ENCODE peak calls at places on chromosomes 1 and 21, in six cellular contexts. V, R, W, D, B and I are unnamed samples.

GRCh38 chr1:10980094-10980577 is 32.3 kb upstream of the TARDBP start:
- DNase-seq in V (no peak), R (peak; percentile 75), W (peak; percentile 88), D (peak; percentile 91), B (peak; percentile 86), I (peak; percentile 84)

GRCh38 chr1:228029281-228029680 is 22.5 kb downstream of the WNT3A start:
- DNase-seq in V (no peak), R (peak; percentile 5), W (peak; percentile 48), D (peak; percentile 53), B (no peak), I (no peak)

GRCh38 chr1:180173952-180174351 is 19.3 kb downstream of the QSOX1 start:
- DNase-seq in V (no peak), R (peak; percentile 65), W (peak; percentile 77), D (peak; percentile 97), B (peak; percentile 45), I (peak; percentile 63)

GRCh38 chr1:21741206-21741605 is 41.7 kb downstream of the USP48 start:
- DNase-seq in V (no peak), R (no peak), W (no peak), D (no peak), B (no peak), I (no peak)

GRCh38 chr21:33968082-33968997 is 52.7 kb upstream of the ATP5PO start:
- DNase-seq in V (no peak), R (no peak), W (no peak), D (no peak), B (peak; percentile 84), I (no peak)

GRCh38 chr1:214002472-214002871 is 14.7 kb downstream of the PROX1 start:
- DNase-seq in V (no peak), R (no peak), W (no peak), D (no peak), B (peak; percentile 29), I (no peak)

GRCh38 chr21:15449556-15449955 is 280.2 kb upstream of the USP25 start:
- DNase-seq in V (no peak), R (no peak), W (no peak), D (no peak), B (no peak), I (no peak)

GRCh38 chr1:7121622-7121988 is 336.4 kb downstream of the CAMTA1 start:
- DNase-seq in V (no peak), R (no peak), W (no peak), D (peak; percentile 78), B (no peak), I (peak; percentile 23)

GRCh38 chr21:25568230-25568629 is 39.1 kb downstream of the MRPL39 start:
- DNase-seq in V (no peak), R (peak; percentile 43), W (no peak), D (peak; percentile 77), B (no peak), I (no peak)

GRCh38 chr1:79859212-79859948 is 852.9 kb upstream of the ADGRL4 start:
- DNase-seq in V (no peak), R (no peak), W (no peak), D (no peak), B (peak; percentile 1), I (no peak)

GRCh38 chr1:214990619-214991018 is 91.9 kb upstream of the KCNK2 start:
- DNase-seq in V (no peak), R (no peak), W (no peak), D (no peak), B (no peak), I (no peak)

GRCh38 chr21:26769613-26770188 is 75.5 kb downstream of the ADAMTS1 start:
- DNase-seq in V (no peak), R (no peak), W (no peak), D (no peak), B (no peak), I (no peak)

GRCh38 chr1:58065520-58065919 is 481.0 kb downstream of the OMA1 start:
- DNase-seq in V (no peak), R (no peak), W (no peak), D (no peak), B (no peak), I (no peak)

GRCh38 chr1:116461723-116462122 is 88.7 kb downstream of the ATP1A1 start:
- DNase-seq in V (no peak), R (no peak), W (no peak), D (no peak), B (no peak), I (no peak)

GRCh38 chr1:93705897-93706500 is 24.4 kb upstream of the BCAR3 start:
- DNase-seq in V (no peak), R (no peak), W (peak; percentile 40), D (no peak), B (no peak), I (no peak)

GRCh38 chr1:163876546-163876945 is 554.8 kb downstream of the NUF2 start:
- DNase-seq in V (no peak), R (no peak), W (no peak), D (no peak), B (no peak), I (no peak)

GRCh38 chr1:8061210-8061609 is 35.1 kb upstream of the ERRFI1 start:
- DNase-seq in V (no peak), R (peak; percentile 63), W (no peak), D (no peak), B (peak; percentile 52), I (peak; percentile 83)

GRCh38 chr1:17653728-17654351 is 101.3 kb upstream of the ACTL8 start:
- DNase-seq in V (no peak), R (no peak), W (no peak), D (no peak), B (peak; percentile 14), I (no peak)

GRCh38 chr1:6086358-6086757 is 40.7 kb downstream of the KCNAB2 start:
- DNase-seq in V (no peak), R (no peak), W (no peak), D (no peak), B (no peak), I (no peak)

GRCh38 chr1:10510520-10511493 is 36.1 kb downstream of the PEX14 start:
- DNase-seq in V (peak; percentile 41), R (no peak), W (no peak), D (peak; percentile 68), B (peak; percentile 56), I (no peak)

GRCh38 chr1:153535664-153536585 is at the start of gene S100A6:
- DNase-seq in V (peak; percentile 66), R (peak; percentile 92), W (peak; percentile 97), D (peak; percentile 97), B (peak; percentile 89), I (peak; percentile 82)

GRCh38 chr1:220313576-220313975 is 41.3 kb upstream of the RAB3GAP2 start:
- DNase-seq in V (no peak), R (no peak), W (no peak), D (no peak), B (no peak), I (no peak)

GRCh38 chr1:159015440-159015909 is 5.8 kb downstream of the IFI16 start:
- DNase-seq in V (peak; percentile 16), R (peak; percentile 82), W (peak; percentile 64), D (peak; percentile 83), B (peak; percentile 56), I (peak; percentile 13)

DNA sequence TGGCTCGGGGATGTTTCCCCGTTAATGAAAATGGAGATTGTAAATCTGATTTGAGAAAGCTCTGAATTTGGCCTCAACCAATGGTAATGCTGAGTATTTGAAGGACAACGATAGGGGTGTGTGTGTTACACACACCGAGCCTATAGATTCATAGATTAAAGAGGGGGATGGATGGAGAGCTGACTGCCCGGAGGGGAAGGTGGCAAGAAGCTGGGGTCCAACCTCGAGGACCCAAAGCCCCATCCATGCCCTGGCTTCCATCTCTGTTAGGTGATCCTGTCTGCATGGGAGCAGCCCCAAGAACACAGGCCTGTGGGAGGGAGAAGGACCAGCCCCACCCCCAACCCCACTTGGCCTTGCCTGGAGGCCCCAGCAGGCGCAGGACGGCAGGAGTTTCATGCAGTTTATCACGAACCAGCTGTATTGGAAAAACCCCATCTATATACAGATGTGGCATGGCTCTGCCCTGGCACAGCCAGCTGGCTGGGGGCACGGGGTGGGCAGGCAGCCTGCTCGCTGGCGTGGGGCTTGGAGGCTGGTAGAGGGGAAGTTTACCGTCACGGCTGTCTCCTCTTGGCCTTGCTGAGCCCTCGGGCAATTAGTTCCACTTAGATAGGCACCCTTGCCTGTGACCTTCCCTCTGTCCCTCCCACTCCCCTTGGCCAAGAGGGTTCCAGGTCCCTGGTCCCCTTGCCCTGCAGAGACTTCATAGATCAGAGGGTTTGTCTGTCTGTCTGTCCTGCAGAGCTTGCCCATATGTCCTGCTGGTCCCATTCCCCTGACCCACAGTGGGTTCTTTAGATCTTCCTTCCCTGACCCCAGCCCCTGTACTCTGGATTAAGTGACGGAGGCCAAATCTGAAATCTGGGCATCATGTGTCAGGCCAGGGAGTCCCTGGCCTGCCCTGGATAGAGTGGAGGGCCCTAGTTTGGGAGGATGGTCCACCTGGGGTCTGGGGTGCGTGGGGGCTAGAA is 3.0 kb downstream of the HSPB7 start:
- DNase-seq in V (no peak), R (peak; percentile 71), W (no peak), D (peak; percentile 94), B (no peak), I (no peak)
- H3K27ac ChIP-seq in V (no peak overlapping the region), R (peak overlapping the region; percentile 99), W (no peak overlapping the region), D (peak overlapping the region; percentile 92), B (no peak overlapping the region), I (peak overlapping the region; percentile 78)

DNA sequence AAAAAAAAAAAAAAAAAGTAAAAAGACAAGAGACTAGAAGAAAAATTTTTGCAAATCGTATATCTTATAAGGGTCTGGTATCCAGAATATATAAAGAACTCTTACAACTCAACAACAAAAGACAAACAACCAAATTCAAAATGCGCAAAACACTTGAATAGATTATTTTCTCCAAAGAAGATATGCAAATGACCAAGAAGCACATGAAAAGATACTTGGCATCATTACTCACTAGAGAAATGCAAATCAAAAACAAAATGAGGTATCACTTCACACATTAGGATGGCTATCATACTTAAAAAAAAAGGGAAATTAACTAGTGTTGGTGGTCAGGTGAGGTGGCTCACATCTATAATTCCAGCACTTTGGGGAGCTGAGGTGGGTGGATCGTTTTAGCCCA is 12.0 kb upstream of the SLC2A5 start:
- DNase-seq in V (no peak), R (no peak), W (no peak), D (no peak), B (no peak), I (no peak)
- H3K4me1 ChIP-seq in V (no peaks in the 10 kb centered on the region), R (peaks cover 11% of the 10 kb centered on the region), W (peaks cover 15% of the 10 kb centered on the region), D (no peaks in the 10 kb centered on the region), B (peaks cover 4% of the 10 kb centered on the region), I (no peaks in the 10 kb centered on the region)

DNA sequence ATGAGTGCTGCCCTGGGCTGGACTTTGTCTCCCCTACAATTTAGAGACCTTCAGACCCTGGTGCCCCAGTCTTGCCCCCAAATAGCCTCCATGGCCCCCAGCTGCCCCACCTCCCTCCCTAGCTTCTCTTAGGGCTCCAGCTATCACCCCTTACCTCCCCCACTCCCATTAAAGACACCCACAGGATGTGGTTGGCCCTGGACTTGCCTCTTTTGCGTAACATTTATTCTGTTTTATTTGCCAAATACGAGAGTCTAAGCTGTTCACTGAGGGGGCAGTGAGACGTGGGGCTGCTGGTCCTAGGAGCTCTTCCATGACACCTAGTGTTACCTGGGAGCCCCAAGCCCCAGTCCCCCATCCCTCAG is 4.5 kb downstream of the ZC3H12A start:
- DNase-seq in V (no peak), R (no peak), W (no peak), D (no peak), B (peak; percentile 63), I (no peak)
- H3K4me3 ChIP-seq in V (peak overlapping the region; percentile 95), R (peak overlapping the region; percentile 52), W (peak overlapping the region; percentile 86), D (peak overlapping the region; percentile 35), B (peak overlapping the region; percentile 71), I (peak overlapping the region; percentile 89)

DNA sequence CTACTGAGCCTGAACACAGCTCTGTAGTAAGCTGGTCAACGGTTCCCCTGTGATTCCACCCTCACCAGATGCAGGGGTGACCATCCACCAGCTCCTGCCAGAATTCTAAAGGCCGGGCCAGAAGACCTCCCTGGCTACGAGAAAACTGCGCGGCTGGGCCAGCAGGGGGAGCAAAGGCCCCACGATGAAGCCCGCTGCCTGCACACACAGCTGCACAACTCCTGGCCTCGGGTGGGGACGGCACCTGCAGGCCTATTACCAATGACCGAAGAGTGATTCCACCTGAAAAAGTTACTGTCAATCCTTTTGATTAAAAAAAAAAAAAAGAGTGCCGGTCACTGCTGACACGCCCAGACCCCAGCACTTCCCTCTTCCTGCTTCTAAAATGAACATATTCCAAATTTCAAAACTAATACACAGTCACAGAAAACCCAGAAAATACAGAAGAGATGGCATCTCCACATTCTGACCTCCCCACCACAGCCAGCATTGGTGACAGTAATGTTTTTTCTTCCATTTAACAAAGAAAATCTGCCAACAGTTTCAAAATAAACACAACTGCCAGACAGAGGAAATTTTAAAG is 49.8 kb upstream of the RIPK4 start:
- DNase-seq in V (peak; percentile 31), R (peak; percentile 54), W (peak; percentile 84), D (peak; percentile 82), B (peak; percentile 57), I (peak; percentile 55)
- H3K27ac ChIP-seq in V (no peak overlapping the region), R (peak overlapping the region; percentile 46), W (no peak overlapping the region), D (no peak overlapping the region), B (no peak overlapping the region), I (no peak overlapping the region)